ENCODE peak calls at places on chromosomes 6 and 20, in five cellular contexts. C is DMS53, F is DMS 273 treated with DMSO at 0.1 percent for 48 hours, V is GM23248, N is ELR. X is an unnamed sample.

GRCh38 chr20:33993800-33994623 is at the start of gene RALY:
- DNase-seq in C (peak; percentile 94), F (peak; percentile 14), V (peak; percentile 88), N (peak; percentile 88), X (peak; percentile 89)

GRCh38 chr6:163147988-163148387 is 266.5 kb upstream of the QKI start:
- DNase-seq in C (no peak), F (peak; percentile 12), V (no peak), N (peak; percentile 23), X (no peak)

GRCh38 chr6:31070711-31071197 is 41.6 kb downstream of the C6orf15 start:
- DNase-seq in C (peak; percentile 73), F (peak; percentile 14), V (peak; percentile 89), N (peak; percentile 81), X (peak; percentile 75)

GRCh38 chr6:154981071-154981373 is 14.1 kb upstream of the TIAM2 start:
- DNase-seq in C (peak; percentile 81), F (no peak), V (no peak), N (no peak), X (no peak)

GRCh38 chr6:16285467-16286150 is 47.2 kb downstream of the GMPR start:
- DNase-seq in C (no peak), F (no peak), V (no peak), N (no peak), X (no peak)

GRCh38 chr6:39777661-39778060 is 14.5 kb upstream of the DAAM2 start:
- DNase-seq in C (no peak), F (no peak), V (no peak), N (no peak), X (no peak)

GRCh38 chr6:25387483-25387882 is 108.3 kb downstream of the CARMIL1 start:
- DNase-seq in C (no peak), F (no peak), V (no peak), N (no peak), X (no peak)

GRCh38 chr6:45896783-45897441 is 118.7 kb downstream of the CLIC5 start:
- DNase-seq in C (no peak), F (no peak), V (peak; percentile 83), N (peak; percentile 7), X (peak; percentile 100)

GRCh38 chr20:46117704-46118467 is at the start of gene CD40:
- DNase-seq in C (peak; percentile 79), F (peak; percentile 13), V (peak; percentile 82), N (peak; percentile 76), X (peak; percentile 69)

GRCh38 chr20:24761220-24762065 is 187.6 kb upstream of the CST7 start:
- DNase-seq in C (no peak), F (no peak), V (no peak), N (no peak), X (no peak)

GRCh38 chr6:17393335-17394191 is at the start of gene CAP2:
- DNase-seq in C (peak; percentile 69), F (peak; percentile 48), V (peak; percentile 73), N (peak; percentile 83), X (peak; percentile 84)

GRCh38 chr6:84411060-84411629 is 183.7 kb upstream of the CEP162 start:
- DNase-seq in C (no peak), F (no peak), V (peak; percentile 94), N (peak; percentile 45), X (peak; percentile 77)

GRCh38 chr20:11705512-11705911 is 212.2 kb upstream of the BTBD3 start:
- DNase-seq in C (no peak), F (no peak), V (no peak), N (no peak), X (no peak)

GRCh38 chr6:159758031-159759001 is 3.5 kb upstream of the ACAT2 start:
- DNase-seq in C (peak; percentile 6), F (peak; percentile 11), V (peak; percentile 75), N (peak; percentile 90), X (peak; percentile 56)

GRCh38 chr6:161626132-161626676 is 352.3 kb upstream of the AGPAT4 start:
- DNase-seq in C (no peak), F (no peak), V (no peak), N (no peak), X (no peak)

GRCh38 chr6:12296255-12296573 is 6.1 kb downstream of the EDN1 start:
- DNase-seq in C (no peak), F (no peak), V (peak; percentile 95), N (peak; percentile 74), X (peak; percentile 75)

GRCh38 chr6:31272856-31273626 is 1.1 kb upstream of the HLA-C start:
- DNase-seq in C (peak; percentile 24), F (no peak), V (peak; percentile 9), N (peak; percentile 19), X (peak; percentile 7)

GRCh38 chr6:84902354-84902928 is 138.0 kb upstream of the TBX18 start:
- DNase-seq in C (no peak), F (no peak), V (no peak), N (no peak), X (no peak)

GRCh38 chr6:21019614-21020013 is 485.4 kb downstream of the CDKAL1 start:
- DNase-seq in C (peak; percentile 4), F (no peak), V (peak; percentile 17), N (no peak), X (no peak)

GRCh38 chr6:36504982-36505381 is 42.3 kb downstream of the STK38 start:
- DNase-seq in C (no peak), F (no peak), V (peak; percentile 75), N (no peak), X (no peak)

GRCh38 chr6:3085074-3085473 is 16.8 kb downstream of the RIPK1 start:
- DNase-seq in C (no peak), F (no peak), V (no peak), N (no peak), X (no peak)

GRCh38 chr6:5854900-5855299 is 151.8 kb downstream of the NRN1 start:
- DNase-seq in C (no peak), F (no peak), V (no peak), N (no peak), X (no peak)

GRCh38 chr20:48879609-48880008 is 41.9 kb upstream of the ARFGEF2 start:
- DNase-seq in C (no peak), F (no peak), V (no peak), N (peak; percentile 46), X (no peak)

GRCh38 chr20:35620818-35621559 is 5.4 kb downstream of the SPAG4 start:
- DNase-seq in C (no peak), F (no peak), V (no peak), N (no peak), X (no peak)

GRCh38 chr20:8424010-8424409 is 291.9 kb downstream of the PLCB1 start:
- DNase-seq in C (no peak), F (no peak), V (peak; percentile 21), N (peak; percentile 68), X (peak; percentile 72)

GRCh38 chr6:150028799-150029198 is 3.5 kb upstream of the RAET1L start:
- DNase-seq in C (no peak), F (no peak), V (no peak), N (no peak), X (no peak)

GRCh38 chr20:25310268-25310920 is 62.5 kb downstream of the PYGB start:
- DNase-seq in C (peak; percentile 96), F (peak; percentile 39), V (peak; percentile 92), N (peak; percentile 96), X (peak; percentile 99)

GRCh38 chr6:113495521-113495920 is 361.6 kb upstream of the MARCKS start:
- DNase-seq in C (peak; percentile 13), F (no peak), V (peak; percentile 87), N (peak; percentile 90), X (peak; percentile 42)